ENCODE peak calls at places on chromosomes 3 and 15, in eight cellular contexts. E, F, G, M, D, R, A and H are unnamed samples.

GRCh38 chr15:69403611-69404010 is 10.5 kb upstream of the KIF23 start:
- DNase-seq in E (no peak), F (no peak), G (no peak), M (no peak), D (no peak), R (no peak), A (peak; percentile 93), H (no peak)

GRCh38 chr3:132180337-132180791 is 136.8 kb upstream of the ACP3 start:
- DNase-seq in E (no peak), F (no peak), G (no peak), M (no peak), D (peak; percentile 45), R (no peak), A (peak; percentile 47), H (no peak)

GRCh38 chr3:65551945-65552344 is 486.8 kb downstream of the MAGI1 start:
- DNase-seq in E (no peak), F (no peak), G (no peak), M (no peak), D (no peak), R (no peak), A (no peak), H (no peak)

GRCh38 chr15:27223166-27223565 is 252.2 kb downstream of the GABRG3 start:
- DNase-seq in E (no peak), F (no peak), G (no peak), M (no peak), D (no peak), R (no peak), A (no peak), H (no peak)

GRCh38 chr15:70863450-70864218 is 9.7 kb upstream of the LARP6 start:
- DNase-seq in E (no peak), F (no peak), G (no peak), M (no peak), D (no peak), R (no peak), A (peak; percentile 94), H (peak; percentile 49)

GRCh38 chr3:151109401-151109800 is 23.9 kb downstream of the MED12L start:
- DNase-seq in E (no peak), F (no peak), G (no peak), M (no peak), D (no peak), R (no peak), A (no peak), H (no peak)

GRCh38 chr3:154090116-154090420 is 31.1 kb upstream of the ARHGEF26 start:
- DNase-seq in E (no peak), F (no peak), G (peak; percentile 46), M (no peak), D (no peak), R (no peak), A (no peak), H (no peak)

GRCh38 chr3:45098315-45098714 is 47.9 kb downstream of the CDCP1 start:
- DNase-seq in E (no peak), F (no peak), G (no peak), M (no peak), D (no peak), R (no peak), A (no peak), H (no peak)

GRCh38 chr3:177437513-177438337 is 240.4 kb upstream of the TBL1XR1 start:
- DNase-seq in E (no peak), F (no peak), G (no peak), M (no peak), D (no peak), R (no peak), A (no peak), H (no peak)

GRCh38 chr3:76651784-76652183 is 388.1 kb upstream of the ROBO2 start:
- DNase-seq in E (no peak), F (no peak), G (no peak), M (no peak), D (no peak), R (no peak), A (no peak), H (no peak)

GRCh38 chr3:10289785-10290355 is 2.9 kb downstream of the GHRL start:
- DNase-seq in E (no peak), F (peak; percentile 51), G (no peak), M (no peak), D (no peak), R (no peak), A (no peak), H (no peak)

GRCh38 chr15:66170042-66170441 is 83.5 kb downstream of the MEGF11 start:
- DNase-seq in E (no peak), F (no peak), G (no peak), M (no peak), D (no peak), R (no peak), A (no peak), H (no peak)

GRCh38 chr3:50299929-50300680 is 900 bp upstream of the HYAL3 start:
- DNase-seq in E (no peak), F (no peak), G (peak; percentile 68), M (no peak), D (no peak), R (peak; percentile 36), A (peak; percentile 57), H (no peak)

GRCh38 chr3:120506828-120507774 is 56.3 kb upstream of the FSTL1 start:
- DNase-seq in E (no peak), F (no peak), G (no peak), M (peak; percentile 27), D (no peak), R (peak; percentile 60), A (peak; percentile 53), H (no peak)

GRCh38 chr3:72099331-72100061 is 314.5 kb upstream of the PROK2 start:
- DNase-seq in E (no peak), F (no peak), G (no peak), M (no peak), D (no peak), R (no peak), A (no peak), H (no peak)

GRCh38 chr3:188904670-188905069 is 267.1 kb upstream of the TPRG1 start:
- DNase-seq in E (no peak), F (no peak), G (no peak), M (no peak), D (no peak), R (no peak), A (peak; percentile 74), H (no peak)

GRCh38 chr3:160331127-160331937 is 67.7 kb downstream of the IFT80 start:
- DNase-seq in E (no peak), F (no peak), G (no peak), M (no peak), D (peak; percentile 56), R (no peak), A (peak; percentile 88), H (no peak)

GRCh38 chr3:13771496-13771895 is 108.4 kb downstream of the WNT7A start:
- DNase-seq in E (no peak), F (no peak), G (no peak), M (no peak), D (no peak), R (no peak), A (no peak), H (no peak)

GRCh38 chr3:13770390-13771169 is 109.3 kb downstream of the WNT7A start:
- DNase-seq in E (no peak), F (no peak), G (no peak), M (no peak), D (no peak), R (no peak), A (no peak), H (no peak)

GRCh38 chr3:13768453-13768852 is 111.4 kb downstream of the WNT7A start:
- DNase-seq in E (no peak), F (no peak), G (no peak), M (no peak), D (no peak), R (no peak), A (no peak), H (no peak)

GRCh38 chr3:13767896-13768295 is 112.0 kb downstream of the WNT7A start:
- DNase-seq in E (no peak), F (no peak), G (no peak), M (no peak), D (no peak), R (no peak), A (no peak), H (no peak)

GRCh38 chr3:13769422-13769821 is 110.4 kb downstream of the WNT7A start:
- DNase-seq in E (no peak), F (no peak), G (no peak), M (no peak), D (no peak), R (no peak), A (no peak), H (no peak)
- H3K4me1 ChIP-seq in E (no peaks in the 10 kb centered on the region), F (no peaks in the 10 kb centered on the region), G (no peaks in the 10 kb centered on the region), M (no peaks in the 10 kb centered on the region), D (no peaks in the 10 kb centered on the region), R (no peaks in the 10 kb centered on the region), A (no peaks in the 10 kb centered on the region), H (peaks cover 4% of the 10 kb centered on the region)

GRCh38 chr3:38969321-38970235 is 82.2 kb downstream of the SCN11A start:
- DNase-seq in E (no peak), F (no peak), G (no peak), M (no peak), D (no peak), R (no peak), A (no peak), H (no peak)

GRCh38 chr3:38968891-38969290 is 82.9 kb downstream of the SCN11A start:
- DNase-seq in E (no peak), F (no peak), G (no peak), M (no peak), D (no peak), R (no peak), A (no peak), H (no peak)

GRCh38 chr3:38968403-38968802 is 83.3 kb downstream of the SCN11A start:
- DNase-seq in E (no peak), F (no peak), G (no peak), M (no peak), D (no peak), R (no peak), A (no peak), H (no peak)

GRCh38 chr3:38966956-38967795 is 84.6 kb downstream of the SCN11A start:
- DNase-seq in E (no peak), F (no peak), G (no peak), M (no peak), D (no peak), R (no peak), A (no peak), H (peak; percentile 23)

GRCh38 chr3:38970851-38971638 is 80.7 kb downstream of the SCN11A start:
- DNase-seq in E (no peak), F (no peak), G (no peak), M (no peak), D (no peak), R (no peak), A (no peak), H (no peak)
- H3K4me1 ChIP-seq in E (no peaks in the 10 kb centered on the region), F (no peaks in the 10 kb centered on the region), G (no peaks in the 10 kb centered on the region), M (peaks cover 2% of the 10 kb centered on the region), D (no peaks in the 10 kb centered on the region), R (no peaks in the 10 kb centered on the region), A (no peaks in the 10 kb centered on the region), H (peaks cover 4% of the 10 kb centered on the region)

GRCh38 chr3:150064952-150065351 is 94.3 kb upstream of the PFN2 start:
- DNase-seq in E (no peak), F (no peak), G (no peak), M (no peak), D (no peak), R (no peak), A (no peak), H (no peak)
- H3K4me1 ChIP-seq in E (no peaks in the 10 kb centered on the region), F (no peaks in the 10 kb centered on the region), G (no peaks in the 10 kb centered on the region), M (peaks cover 1% of the 10 kb centered on the region), D (peaks cover 9% of the 10 kb centered on the region), R (no peaks in the 10 kb centered on the region), A (peaks cover 2% of the 10 kb centered on the region), H (peaks cover 25% of the 10 kb centered on the region)

DNA sequence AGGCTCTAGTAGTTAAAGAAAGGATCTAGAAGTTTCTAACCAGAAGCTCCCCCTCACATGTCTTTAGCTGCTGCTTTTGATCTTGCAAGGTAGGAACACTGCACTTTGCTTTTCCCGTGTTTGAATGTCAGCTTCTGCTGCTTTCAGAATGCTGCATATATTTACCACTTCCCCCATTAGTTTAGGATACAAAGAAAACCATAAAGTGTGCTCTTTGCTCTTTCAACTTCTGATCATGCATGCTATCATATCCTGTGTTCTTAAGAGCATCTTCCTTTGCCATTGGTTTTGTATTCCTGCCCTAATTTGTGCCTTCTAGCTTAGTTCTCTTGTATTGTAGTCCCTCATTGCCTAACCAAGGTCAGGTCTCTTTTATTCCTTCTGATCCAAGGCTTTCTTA is 43.3 kb downstream of the ZNF609 start:
- DNase-seq in E (no peak), F (no peak), G (no peak), M (no peak), D (no peak), R (no peak), A (no peak), H (no peak)
- H3K4me1 ChIP-seq in E (peaks cover 75% of the 10 kb centered on the region), F (peaks cover 54% of the 10 kb centered on the region), G (peaks cover 61% of the 10 kb centered on the region), M (peaks cover 19% of the 10 kb centered on the region), D (no peaks in the 10 kb centered on the region), R (no peaks in the 10 kb centered on the region), A (peaks cover 28% of the 10 kb centered on the region), H (peaks cover 12% of the 10 kb centered on the region)